ENCODE peak calls at places on chromosomes 16 and 17, in eight cellular contexts. One of them, this sample, is unnamed. For H3K27me3, the result is how much of the 10 kb centered on the place peaks cover.

GRCh38 chr16:3846595-3847091 is 33.9 kb downstream of the CREBBP start:
- DNase-seq in PC-9: no peak
- DNase-seq in lower lobe of right lung: no peak
- DNase-seq in IMR-90: no peak
- DNase-seq in neural progenitor cell: no peak
- DNase-seq in PC-3: no peak
- DNase-seq in tibial artery: no peak
- DNase-seq in AG04450: no peak
- DNase-seq in this sample: no peak

GRCh38 chr17:57143919-57144318 is 58.9 kb downstream of the AKAP1 start:
- DNase-seq in PC-9: no peak
- DNase-seq in lower lobe of right lung: no peak
- DNase-seq in neural progenitor cell: no peak
- DNase-seq in AG04450: no peak
- DNase-seq in tibial artery: no peak
- DNase-seq in IMR-90: no peak
- DNase-seq in PC-3: no peak
- DNase-seq in this sample: no peak

GRCh38 chr16:22664132-22664531 is 149.8 kb upstream of the HS3ST2 start:
- DNase-seq in PC-3: no peak
- DNase-seq in IMR-90: no peak
- DNase-seq in neural progenitor cell: no peak
- DNase-seq in PC-9: no peak
- DNase-seq in lower lobe of right lung: no peak
- DNase-seq in AG04450: no peak
- DNase-seq in tibial artery: no peak
- DNase-seq in this sample: no peak

GRCh38 chr16:48244080-48244862 is at the start of gene LONP2:
- DNase-seq in PC-9: peak
- DNase-seq in PC-3: peak
- DNase-seq in IMR-90: peak
- DNase-seq in neural progenitor cell: peak
- DNase-seq in tibial artery: peak
- DNase-seq in lower lobe of right lung: peak
- DNase-seq in AG04450: peak
- DNase-seq in this sample: peak

GRCh38 chr17:83160443-83161297 is 81.3 kb downstream of the METRNL start:
- DNase-seq in PC-9: no peak
- DNase-seq in lower lobe of right lung: no peak
- DNase-seq in IMR-90: no peak
- DNase-seq in neural progenitor cell: no peak
- DNase-seq in tibial artery: no peak
- DNase-seq in AG04450: no peak
- DNase-seq in PC-3: no peak
- DNase-seq in this sample: no peak

GRCh38 chr17:40121886-40122465 is at the start of gene MSL1:
- DNase-seq in AG04450: no peak
- DNase-seq in PC-9: peak
- DNase-seq in neural progenitor cell: peak
- DNase-seq in PC-3: peak
- DNase-seq in lower lobe of right lung: peak
- DNase-seq in IMR-90: peak
- DNase-seq in tibial artery: peak
- DNase-seq in this sample: no peak

GRCh38 chr17:48483471-48484131 is 47.2 kb downstream of the HOXB1 start:
- DNase-seq in tibial artery: no peak
- DNase-seq in neural progenitor cell: no peak
- DNase-seq in PC-3: peak
- DNase-seq in PC-9: peak
- DNase-seq in lower lobe of right lung: no peak
- DNase-seq in IMR-90: peak
- DNase-seq in AG04450: peak
- DNase-seq in this sample: peak

GRCh38 chr17:54754560-54754959 is 146.1 kb upstream of the TOM1L1 start:
- DNase-seq in neural progenitor cell: peak
- DNase-seq in AG04450: no peak
- DNase-seq in IMR-90: no peak
- DNase-seq in tibial artery: no peak
- DNase-seq in PC-3: no peak
- DNase-seq in PC-9: peak
- DNase-seq in lower lobe of right lung: no peak
- DNase-seq in this sample: no peak

GRCh38 chr17:718075-718474 is 3.4 kb upstream of the VPS53 start:
- DNase-seq in PC-3: no peak
- DNase-seq in neural progenitor cell: no peak
- DNase-seq in lower lobe of right lung: no peak
- DNase-seq in IMR-90: no peak
- DNase-seq in AG04450: no peak
- DNase-seq in tibial artery: no peak
- DNase-seq in PC-9: no peak
- DNase-seq in this sample: no peak

GRCh38 chr17:47696717-47697642 is 3.0 kb downstream of the TBKBP1 start:
- DNase-seq in tibial artery: no peak
- DNase-seq in PC-3: no peak
- DNase-seq in IMR-90: no peak
- DNase-seq in PC-9: no peak
- DNase-seq in lower lobe of right lung: no peak
- DNase-seq in neural progenitor cell: no peak
- DNase-seq in AG04450: no peak
- DNase-seq in this sample: no peak

GRCh38 chr17:78532311-78532710 is 44.9 kb downstream of the DNAH17 start:
- DNase-seq in AG04450: no peak
- DNase-seq in tibial artery: no peak
- DNase-seq in lower lobe of right lung: no peak
- DNase-seq in neural progenitor cell: no peak
- DNase-seq in IMR-90: no peak
- DNase-seq in PC-3: peak
- DNase-seq in PC-9: peak
- DNase-seq in this sample: no peak

GRCh38 chr17:45092932-45093430 is 31.9 kb downstream of the NMT1 start:
- DNase-seq in lower lobe of right lung: peak
- DNase-seq in PC-9: peak
- DNase-seq in PC-3: peak
- DNase-seq in neural progenitor cell: no peak
- DNase-seq in tibial artery: peak
- DNase-seq in IMR-90: peak
- DNase-seq in AG04450: peak
- DNase-seq in this sample: peak

GRCh38 chr17:75077490-75078096 is 10.2 kb upstream of the SLC16A5 start:
- DNase-seq in PC-9: peak
- DNase-seq in AG04450: no peak
- DNase-seq in IMR-90: no peak
- DNase-seq in tibial artery: peak
- DNase-seq in PC-3: no peak
- DNase-seq in lower lobe of right lung: peak
- DNase-seq in neural progenitor cell: no peak
- DNase-seq in this sample: no peak

GRCh38 chr17:43713494-43714162 is 45.0 kb downstream of the SOST start:
- DNase-seq in lower lobe of right lung: no peak
- DNase-seq in PC-3: peak
- DNase-seq in AG04450: no peak
- DNase-seq in PC-9: peak
- DNase-seq in tibial artery: no peak
- DNase-seq in neural progenitor cell: peak
- DNase-seq in IMR-90: no peak
- DNase-seq in this sample: no peak

GRCh38 chr16:88473666-88474534 is 20.8 kb downstream of the ZFPM1 start:
- DNase-seq in lower lobe of right lung: no peak
- DNase-seq in PC-9: no peak
- DNase-seq in tibial artery: peak
- DNase-seq in PC-3: no peak
- DNase-seq in neural progenitor cell: no peak
- DNase-seq in AG04450: peak
- DNase-seq in IMR-90: peak
- DNase-seq in this sample: no peak

GRCh38 chr17:61457226-61457983 is 5.2 kb downstream of the TBX4 start:
- DNase-seq in PC-9: no peak
- DNase-seq in AG04450: no peak
- DNase-seq in tibial artery: no peak
- DNase-seq in lower lobe of right lung: no peak
- DNase-seq in IMR-90: no peak
- DNase-seq in PC-3: no peak
- DNase-seq in neural progenitor cell: peak
- DNase-seq in this sample: no peak
- H3K27me3 ChIP-seq in PC-9: under half
- H3K27me3 ChIP-seq in AG04450: half or more
- H3K27me3 ChIP-seq in tibial artery: under half
- H3K27me3 ChIP-seq in lower lobe of right lung: half or more
- H3K27me3 ChIP-seq in IMR-90: half or more
- H3K27me3 ChIP-seq in PC-3: under half
- H3K27me3 ChIP-seq in neural progenitor cell: half or more
- H3K27me3 ChIP-seq in this sample: half or more

GRCh38 chr16:2584742-2585650 is 47.2 kb downstream of the PDPK1 start:
- DNase-seq in PC-9: no peak
- DNase-seq in PC-3: no peak
- DNase-seq in IMR-90: peak
- DNase-seq in lower lobe of right lung: peak
- DNase-seq in tibial artery: no peak
- DNase-seq in neural progenitor cell: no peak
- DNase-seq in AG04450: no peak
- DNase-seq in this sample: no peak

GRCh38 chr16:2586901-2587480 is 49.2 kb downstream of the PDPK1 start:
- DNase-seq in IMR-90: no peak
- DNase-seq in PC-9: no peak
- DNase-seq in AG04450: no peak
- DNase-seq in neural progenitor cell: no peak
- DNase-seq in PC-3: no peak
- DNase-seq in lower lobe of right lung: peak
- DNase-seq in tibial artery: no peak
- DNase-seq in this sample: no peak

GRCh38 chr16:2585651-2586081 is 47.8 kb downstream of the PDPK1 start:
- DNase-seq in PC-9: no peak
- DNase-seq in neural progenitor cell: no peak
- DNase-seq in PC-3: no peak
- DNase-seq in IMR-90: no peak
- DNase-seq in AG04450: no peak
- DNase-seq in lower lobe of right lung: no peak
- DNase-seq in tibial artery: no peak
- DNase-seq in this sample: no peak

GRCh38 chr16:2587891-2588565 is 50.2 kb downstream of the PDPK1 start:
- DNase-seq in lower lobe of right lung: peak
- DNase-seq in AG04450: no peak
- DNase-seq in IMR-90: no peak
- DNase-seq in neural progenitor cell: no peak
- DNase-seq in PC-9: no peak
- DNase-seq in PC-3: no peak
- DNase-seq in tibial artery: no peak
- DNase-seq in this sample: no peak

GRCh38 chr16:2586241-2586640 is 48.4 kb downstream of the PDPK1 start:
- DNase-seq in PC-3: no peak
- DNase-seq in lower lobe of right lung: peak
- DNase-seq in neural progenitor cell: peak
- DNase-seq in AG04450: no peak
- DNase-seq in IMR-90: no peak
- DNase-seq in tibial artery: no peak
- DNase-seq in PC-9: no peak
- DNase-seq in this sample: no peak
- TF ChIP-seq CTCF in PC-3: no peak
- TF ChIP-seq CTCF in lower lobe of right lung: no peak
- TF ChIP-seq CTCF in neural progenitor cell: peak
- TF ChIP-seq CTCF in AG04450: no peak
- TF ChIP-seq CTCF in IMR-90: peak
- TF ChIP-seq CTCF in tibial artery: no peak
- TF ChIP-seq CTCF in PC-9: no peak
- TF ChIP-seq CTCF in this sample: peak

DNA sequence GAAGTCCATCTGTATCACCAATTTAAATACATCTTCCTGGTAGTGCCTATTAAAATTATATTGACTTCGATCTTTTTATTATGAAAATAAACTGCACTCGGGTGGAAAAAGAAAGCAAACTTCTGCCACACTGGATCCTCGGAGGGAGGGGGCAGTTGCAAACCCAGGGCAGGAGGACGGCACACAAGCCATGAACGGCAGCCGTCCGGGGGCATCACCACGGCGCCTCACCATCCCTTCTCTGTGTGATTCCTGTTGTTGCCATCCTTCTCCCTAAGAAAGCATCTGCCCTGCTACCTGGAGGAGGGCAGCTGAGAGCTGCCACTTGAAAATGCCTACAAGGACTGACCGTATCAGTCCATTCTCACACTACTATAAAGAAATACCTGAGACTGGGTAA is 53.9 kb upstream of the ENPP7 start:
- DNase-seq in PC-9: no peak
- DNase-seq in neural progenitor cell: no peak
- DNase-seq in lower lobe of right lung: no peak
- DNase-seq in PC-3: no peak
- DNase-seq in AG04450: no peak
- DNase-seq in IMR-90: no peak
- DNase-seq in tibial artery: no peak
- DNase-seq in this sample: no peak
- H3K27me3 ChIP-seq in PC-9: half or more
- H3K27me3 ChIP-seq in neural progenitor cell: under half
- H3K27me3 ChIP-seq in lower lobe of right lung: under half
- H3K27me3 ChIP-seq in PC-3: half or more
- H3K27me3 ChIP-seq in AG04450: under half
- H3K27me3 ChIP-seq in IMR-90: under half
- H3K27me3 ChIP-seq in tibial artery: under half
- H3K27me3 ChIP-seq in this sample: under half

GRCh38 chr17:59437766-59438165 is 106.3 kb downstream of the YPEL2 start:
- DNase-seq in lower lobe of right lung: no peak
- DNase-seq in neural progenitor cell: no peak
- DNase-seq in AG04450: no peak
- DNase-seq in PC-3: no peak
- DNase-seq in IMR-90: no peak
- DNase-seq in PC-9: no peak
- DNase-seq in tibial artery: no peak
- DNase-seq in this sample: no peak

GRCh38 chr17:59439711-59440110 is 108.3 kb downstream of the YPEL2 start:
- DNase-seq in PC-3: no peak
- DNase-seq in AG04450: no peak
- DNase-seq in tibial artery: no peak
- DNase-seq in IMR-90: peak
- DNase-seq in PC-9: no peak
- DNase-seq in lower lobe of right lung: no peak
- DNase-seq in neural progenitor cell: no peak
- DNase-seq in this sample: no peak

GRCh38 chr17:59441459-59442096 is 110.1 kb downstream of the YPEL2 start:
- DNase-seq in AG04450: no peak
- DNase-seq in lower lobe of right lung: no peak
- DNase-seq in PC-3: no peak
- DNase-seq in PC-9: no peak
- DNase-seq in neural progenitor cell: no peak
- DNase-seq in tibial artery: no peak
- DNase-seq in IMR-90: no peak
- DNase-seq in this sample: no peak

GRCh38 chr17:59440757-59441458 is 109.5 kb downstream of the YPEL2 start:
- DNase-seq in tibial artery: peak
- DNase-seq in PC-9: peak
- DNase-seq in PC-3: peak
- DNase-seq in AG04450: peak
- DNase-seq in IMR-90: peak
- DNase-seq in lower lobe of right lung: peak
- DNase-seq in neural progenitor cell: peak
- DNase-seq in this sample: peak

DNA sequence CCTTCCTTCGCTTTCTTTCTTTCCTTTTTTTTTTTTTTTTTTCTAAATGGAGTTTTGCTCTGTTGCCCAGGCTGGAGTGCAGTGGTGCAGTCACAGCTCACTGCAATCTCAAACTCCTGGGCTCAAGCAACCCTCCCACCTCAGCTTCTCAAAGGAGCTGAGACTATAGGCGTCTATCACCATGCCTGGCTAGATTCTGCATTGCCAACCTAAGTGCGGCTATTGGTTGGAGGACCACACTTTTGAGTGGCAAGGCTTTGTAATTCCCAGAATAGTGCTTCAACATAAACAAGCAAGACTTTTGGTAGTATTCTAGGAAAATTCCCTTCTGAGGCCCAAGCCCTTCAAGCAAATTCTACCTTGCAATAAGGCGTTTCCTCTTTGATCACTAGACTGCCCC is 107.8 kb downstream of the YPEL2 start:
- DNase-seq in tibial artery: no peak
- DNase-seq in PC-9: no peak
- DNase-seq in lower lobe of right lung: no peak
- DNase-seq in PC-3: no peak
- DNase-seq in AG04450: no peak
- DNase-seq in IMR-90: no peak
- DNase-seq in neural progenitor cell: no peak
- DNase-seq in this sample: no peak
- TF ChIP-seq CTCF in tibial artery: no peak
- TF ChIP-seq CTCF in PC-9: no peak
- TF ChIP-seq CTCF in lower lobe of right lung: no peak
- TF ChIP-seq CTCF in PC-3: no peak
- TF ChIP-seq CTCF in AG04450: no peak
- TF ChIP-seq CTCF in IMR-90: no peak
- TF ChIP-seq CTCF in neural progenitor cell: no peak
- TF ChIP-seq CTCF in this sample: no peak

This sample was measured in bronchial epithelial cell.